ENCODE peak calls at places on chromosomes 6 and 20, in six cellular contexts. C is NCI-H2171 treated with DMSO at 0.1 percent for 48 hours; T is endodermal cell; G is KG1; O is CD4-positive, CD25-positive, alpha-beta regulatory T cell; Y is ACHN. B is an unnamed sample.

GRCh38 chr6:39152247-39152646 is 37.3 kb upstream of the SAYSD1 start:
- DNase-seq in O (no peak), G (no peak), C (no peak), Y (no peak), T (no peak), B (no peak)

GRCh38 chr20:50062006-50062838 is 50.7 kb downstream of the UBE2V1 start:
- DNase-seq in G (no peak), C (no peak), O (no peak), T (no peak), Y (no peak), B (no peak)

GRCh38 chr6:68653706-68654089 is 18.6 kb downstream of the ADGRB3 start:
- DNase-seq in T (no peak), C (no peak), G (no peak), O (no peak), Y (no peak), B (no peak)

GRCh38 chr6:113442040-113442439 is 415.1 kb upstream of the MARCKS start:
- DNase-seq in Y (no peak), C (no peak), T (no peak), G (no peak), O (no peak), B (no peak)

GRCh38 chr6:32184084-32184640 is at the start of gene AGER:
- DNase-seq in O (no peak), G (no peak), Y (no peak), T (no peak), C (no peak), B (no peak)

GRCh38 chr6:7529141-7529540 is 12.3 kb upstream of the DSP start:
- DNase-seq in C (no peak), T (no peak), G (no peak), O (no peak), Y (no peak), B (no peak)

GRCh38 chr6:45951771-45952529 is 63.7 kb downstream of the CLIC5 start:
- DNase-seq in Y (no peak), G (no peak), T (no peak), C (no peak), O (no peak), B (no peak)

GRCh38 chr6:43695078-43695966 is 7.7 kb upstream of the MRPS18A start:
- DNase-seq in O (no peak), T (peak), Y (no peak), G (no peak), C (peak), B (no peak)

GRCh38 chr6:25691885-25692284 is 39.9 kb downstream of the SCGN start:
- DNase-seq in O (no peak), G (no peak), C (no peak), Y (no peak), T (no peak), B (no peak)

GRCh38 chr6:153104220-153104619 is 26.9 kb downstream of the RGS17 start:
- DNase-seq in Y (no peak), G (no peak), O (no peak), C (no peak), T (no peak), B (no peak)

B was measured in CD4-positive, alpha-beta memory T cell.